ENCODE peak calls at places on chromosomes 2 and 18, in six cellular contexts. K is stomach, I is upper lobe of left lung, L is H1, D is GM12878, F is tibial nerve. C is an unnamed sample.

GRCh38 chr2:2876350-2877042 is 501.1 kb downstream of the EIPR1 start:
- DNase-seq in K (no peak), I (no peak), D (no peak), L (no peak), F (no peak), C (no peak)

GRCh38 chr2:222713007-222713406 is 41.5 kb downstream of the MOGAT1 start:
- DNase-seq in F (no peak), K (no peak), D (no peak), L (no peak), I (no peak), C (no peak)

GRCh38 chr2:223027442-223027841 is 24.5 kb upstream of the KCNE4 start:
- DNase-seq in F (no peak), K (peak), I (no peak), L (no peak), D (no peak), C (no peak)

GRCh38 chr2:170770008-170770303 is 222 bp upstream of the ERICH2 start:
- DNase-seq in K (no peak), F (no peak), L (no peak), D (no peak), I (no peak), C (no peak)

GRCh38 chr18:9280854-9281253 is 53.7 kb upstream of the TWSG1 start:
- DNase-seq in K (no peak), I (no peak), D (no peak), F (no peak), L (no peak), C (no peak)

GRCh38 chr18:13562494-13563029 is 163.8 kb downstream of the FAM210A start:
- DNase-seq in L (no peak), F (no peak), K (no peak), I (peak), D (peak), C (no peak)

GRCh38 chr2:33047939-33048338 is 101.2 kb downstream of the LTBP1 start:
- DNase-seq in L (no peak), K (no peak), D (no peak), F (no peak), I (no peak), C (no peak)

GRCh38 chr18:27109403-27109802 is 75.7 kb downstream of the CHST9 start:
- DNase-seq in F (no peak), I (no peak), K (no peak), L (no peak), D (no peak), C (no peak)

GRCh38 chr2:101517753-101518152 is 42.8 kb upstream of the RFX8 start:
- DNase-seq in L (no peak), F (no peak), I (no peak), K (no peak), D (no peak), C (no peak)

GRCh38 chr2:39685135-39685534 is 19.4 kb downstream of the TMEM178A start:
- DNase-seq in L (no peak), K (no peak), D (no peak), I (no peak), F (no peak), C (no peak)

GRCh38 chr2:165357758-165358157 is 111.7 kb upstream of the CSRNP3 start:
- DNase-seq in D (peak), F (no peak), L (no peak), K (no peak), I (no peak), C (no peak)

GRCh38 chr2:554444-554843 is 122.8 kb downstream of the TMEM18 start:
- DNase-seq in K (no peak), I (no peak), D (no peak), L (no peak), F (no peak), C (no peak)

GRCh38 chr2:177604291-177605065 is 211.9 kb downstream of the AGPS start:
- DNase-seq in D (no peak), I (no peak), K (no peak), L (no peak), F (no peak), C (peak)

GRCh38 chr2:181370126-181370525 is 87.1 kb upstream of the ITGA4 start:
- DNase-seq in K (no peak), F (no peak), D (no peak), I (no peak), L (no peak), C (no peak)

GRCh38 chr2:168773719-168774521 is 28.5 kb upstream of the NOSTRIN start:
- DNase-seq in L (no peak), I (peak), F (no peak), K (peak), D (no peak), C (peak)

GRCh38 chr2:136214284-136214683 is 96.3 kb upstream of the CXCR4 start:
- DNase-seq in L (no peak), F (no peak), K (no peak), D (no peak), I (peak), C (no peak)

GRCh38 chr2:43676322-43677050 is at the start of gene C1GALT1C1L:
- DNase-seq in I (peak), K (peak), L (no peak), F (peak), D (no peak), C (peak)

GRCh38 chr18:22433960-22434359 is 16.2 kb upstream of the CTAGE1 start:
- DNase-seq in L (no peak), K (no peak), I (no peak), F (no peak), D (no peak), C (no peak)

GRCh38 chr2:207474871-207475485 is 54.8 kb upstream of the CREB1 start:
- DNase-seq in F (no peak), D (no peak), I (no peak), K (no peak), L (no peak), C (peak)

GRCh38 chr2:43032248-43032893 is 194.0 kb downstream of the ZFP36L2 start:
- DNase-seq in F (peak), L (no peak), D (no peak), K (peak), I (no peak), C (peak)

GRCh38 chr2:12227941-12228608 is 481.6 kb downstream of the LPIN1 start:
- DNase-seq in K (no peak), D (no peak), F (no peak), I (no peak), L (no peak), C (no peak)

GRCh38 chr2:28101123-28101522 is 210.6 kb downstream of the BABAM2 start:
- DNase-seq in I (no peak), F (no peak), D (no peak), K (no peak), L (no peak), C (no peak)

GRCh38 chr18:3984163-3984757 is 470.8 kb downstream of the DLGAP1 start:
- DNase-seq in L (no peak), F (no peak), I (no peak), K (no peak), D (peak), C (no peak)

GRCh38 chr2:201105759-201106158 is 10.2 kb upstream of the CFLAR start:
- DNase-seq in K (no peak), L (no peak), I (no peak), F (no peak), D (no peak), C (no peak)

GRCh38 chr2:53859354-53860159 is at the start of gene GPR75:
- DNase-seq in F (no peak), K (peak), L (no peak), I (peak), D (no peak), C (peak)

GRCh38 chr2:177602611-177603164 is 210.1 kb downstream of the AGPS start:
- DNase-seq in D (no peak), I (no peak), L (no peak), F (no peak), K (no peak), C (no peak)

DNA sequence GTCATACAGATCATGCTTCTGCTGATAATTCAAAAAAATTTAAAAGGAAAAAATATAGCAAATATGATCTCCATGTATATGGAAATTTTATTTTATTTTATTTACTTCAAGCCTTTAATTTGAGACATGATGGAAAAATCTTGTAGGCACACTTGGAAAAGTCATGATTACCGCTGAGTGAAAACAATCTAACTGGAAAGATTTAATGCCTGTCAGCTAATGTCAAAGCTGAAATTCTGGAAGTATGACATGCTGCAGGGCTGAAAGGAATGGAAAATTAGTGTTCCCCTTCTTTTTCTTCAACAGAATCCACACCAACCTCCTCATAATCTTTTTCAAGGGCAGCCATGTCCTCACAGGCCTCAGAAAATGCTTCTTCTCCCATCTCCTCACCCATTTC is 58.2 kb downstream of the RPRM start:
- DNase-seq in D (no peak), L (no peak), F (no peak), I (no peak), K (no peak), C (no peak)
- TF ChIP-seq EP300 in D (no peak), L (no peak), F (no peak), I (no peak), K (no peak), C (no peak)

DNA sequence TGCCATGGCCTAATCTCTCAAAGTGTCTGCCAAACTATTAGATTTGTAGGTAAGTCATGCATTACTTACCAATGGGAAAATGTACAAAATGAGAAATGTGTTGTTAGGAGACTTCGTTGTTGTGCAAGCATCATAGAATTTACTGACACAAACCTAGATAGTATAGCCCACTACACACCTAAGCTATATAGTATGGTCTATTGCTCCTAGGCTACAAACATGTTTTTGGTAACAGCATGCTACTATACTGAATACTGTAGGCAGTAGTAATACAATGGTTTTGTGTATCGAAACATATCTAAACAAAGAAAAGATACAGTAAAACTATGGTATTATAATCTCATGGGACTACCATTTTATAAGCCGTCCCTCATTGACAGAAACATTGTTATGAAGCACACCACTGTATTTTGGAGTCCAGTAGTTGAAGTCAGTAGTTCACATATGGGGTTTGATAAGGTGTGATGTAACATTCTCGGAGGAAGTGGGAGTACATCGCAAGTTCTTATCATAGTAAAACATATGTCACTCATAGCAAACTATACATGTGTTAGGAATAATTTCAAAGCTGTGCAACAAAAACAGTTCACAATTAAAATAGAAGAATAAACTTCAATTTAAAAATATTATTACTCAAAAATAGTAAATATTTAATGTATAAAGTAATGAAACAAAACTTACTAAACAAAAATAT is 12.0 kb upstream of the GTF2A1L start:
- DNase-seq in D (no peak), L (no peak), F (no peak), K (no peak), I (no peak), C (no peak)
- TF ChIP-seq EP300 in D (no peak), L (no peak), F (no peak), K (no peak), I (no peak), C (no peak)

DNA sequence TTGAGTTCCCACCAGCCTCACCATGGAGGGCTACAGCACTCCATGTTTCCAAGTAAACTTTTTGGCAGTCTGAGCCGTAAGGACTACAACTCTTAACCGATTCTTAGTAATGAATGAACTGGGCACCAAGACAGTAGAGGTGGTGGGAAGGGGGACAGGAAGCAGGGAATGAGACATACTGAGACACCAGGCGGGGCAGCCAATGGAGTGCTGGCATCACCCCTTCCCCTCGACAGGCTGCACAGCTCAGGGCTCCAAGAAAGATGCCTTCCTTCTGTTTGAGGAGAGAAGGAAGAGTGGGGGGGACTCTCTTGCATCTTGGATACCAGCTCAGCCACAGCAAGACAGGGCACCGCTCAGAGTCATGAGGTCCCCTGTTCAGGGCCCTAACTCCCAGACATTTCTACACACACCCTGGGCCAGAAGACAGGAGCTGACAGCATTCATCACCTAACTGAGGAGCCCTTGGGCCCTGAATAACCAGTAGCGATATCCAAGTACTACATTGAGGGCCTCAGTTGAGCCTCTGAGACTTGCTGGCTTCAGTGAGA is 45.2 kb downstream of the USP34 start:
- DNase-seq in L (no peak), D (no peak), I (no peak), F (no peak), K (no peak), C (no peak)
- TF ChIP-seq EP300 in L (no peak), D (no peak), I (no peak), F (no peak), K (no peak), C (no peak)

GRCh38 chr2:70525032-70525431 is 28.6 kb downstream of the TGFA start:
- DNase-seq in D (no peak), I (no peak), K (peak), F (no peak), L (no peak), C (no peak)
- TF ChIP-seq EP300 in D (no peak), I (no peak), K (no peak), F (no peak), L (no peak), C (no peak)

GRCh38 chr2:120465989-120466703 is 120.2 kb downstream of the INHBB start:
- DNase-seq in L (peak), F (no peak), I (no peak), D (no peak), K (peak), C (no peak)
- TF ChIP-seq EP300 in L (no peak), F (no peak), I (no peak), D (no peak), K (no peak), C (no peak)

GRCh38 chr2:50724837-50725236 is 307.1 kb downstream of the NRXN1 start:
- DNase-seq in F (no peak), I (no peak), L (no peak), D (no peak), K (no peak), C (no peak)

GRCh38 chr2:50727940-50728339 is 304.0 kb downstream of the NRXN1 start:
- DNase-seq in D (no peak), K (no peak), I (no peak), L (no peak), F (no peak), C (no peak)

GRCh38 chr2:50732796-50733195 is 299.1 kb downstream of the NRXN1 start:
- DNase-seq in K (no peak), L (no peak), F (no peak), D (no peak), I (no peak), C (no peak)

GRCh38 chr2:50726186-50726585 is 305.7 kb downstream of the NRXN1 start:
- DNase-seq in L (no peak), D (no peak), F (no peak), I (no peak), K (no peak), C (no peak)

DNA sequence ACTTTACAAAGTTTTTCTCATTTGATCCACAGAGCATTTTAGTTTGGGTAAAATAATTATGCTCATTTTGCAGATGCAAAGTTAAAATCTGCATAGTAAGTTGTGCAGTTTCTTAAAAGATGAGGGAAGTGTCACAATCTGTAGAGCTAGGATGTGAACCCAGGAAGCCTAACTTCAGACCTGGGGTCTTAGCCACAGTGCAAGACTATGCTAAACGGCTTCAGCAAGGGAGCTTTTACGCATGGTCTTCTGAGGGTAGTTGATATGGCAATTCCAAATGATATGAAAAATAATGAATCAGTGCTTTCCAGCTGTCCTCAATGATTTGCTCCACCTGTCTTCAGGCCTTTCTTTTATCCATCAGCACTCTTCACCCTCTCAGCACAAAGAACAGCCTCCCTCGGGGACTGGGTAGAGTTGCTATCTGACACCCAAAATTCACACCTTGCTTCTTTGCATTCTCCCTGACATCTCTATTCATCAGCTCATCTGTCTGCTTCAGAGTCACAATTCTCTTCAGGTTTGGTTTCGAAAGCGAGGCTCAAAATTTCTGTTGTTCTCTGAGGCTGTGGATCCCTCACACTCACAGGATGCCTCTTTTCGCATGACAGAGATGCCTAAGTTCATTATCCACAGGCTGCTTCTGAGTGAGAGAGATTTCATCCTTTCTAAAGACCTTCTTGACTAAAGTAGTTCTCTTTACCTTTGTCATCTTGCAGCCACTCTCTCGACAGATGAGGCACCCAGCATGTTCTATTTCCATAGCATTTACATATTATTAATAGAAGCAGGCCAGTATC is 302.4 kb downstream of the NRXN1 start:
- DNase-seq in L (no peak), I (no peak), D (no peak), F (no peak), K (no peak), C (no peak)
- TF ChIP-seq EP300 in L (no peak), I (no peak), D (no peak), F (no peak), K (no peak), C (no peak)

GRCh38 chr2:100106460-100106859 is 35.9 kb downstream of the AFF3 start:
- DNase-seq in D (no peak), K (peak), I (peak), F (no peak), L (no peak), C (peak)
- TF ChIP-seq EP300 in D (no peak), K (peak), I (peak), F (no peak), L (no peak), C (no peak)